ENCODE peak calls at places on chromosomes 11 and 22, in five cellular contexts. Y is spleen, G is heart left ventricle, A is tibial artery, H is neuronal stem cell. V is an unnamed sample. For H3K4me1, the result is how much of the 10 kb centered on the place peaks cover.

GRCh38 chr22:44913198-44913983 is 96.4 kb downstream of the PHF21B start:
- DNase-seq in Y (peak), G (no peak), A (no peak), H (no peak), V (peak)

GRCh38 chr11:115226556-115226955 is 277.7 kb downstream of the CADM1 start:
- DNase-seq in Y (no peak), G (no peak), A (no peak), H (peak), V (no peak)

GRCh38 chr22:23649071-23649501 is 17.0 kb upstream of the DRICH1 start:
- DNase-seq in Y (peak), G (no peak), A (no peak), H (no peak), V (no peak)

GRCh38 chr11:8768625-8769333 is 86.2 kb downstream of the RPL27A start:
- DNase-seq in Y (no peak), G (peak), A (peak), H (no peak), V (no peak)

GRCh38 chr11:1656670-1657069 is 27.1 kb downstream of the KRTAP5-5 start:
- DNase-seq in Y (peak), G (no peak), A (no peak), H (no peak), V (peak)

GRCh38 chr22:22704156-22704946 is 59.9 kb downstream of the GGTLC2 start:
- DNase-seq in Y (no peak), G (no peak), A (no peak), H (no peak), V (no peak)

GRCh38 chr22:30873086-30873650 is 95.4 kb downstream of the MORC2 start:
- DNase-seq in Y (peak), G (no peak), A (no peak), H (no peak), V (no peak)

GRCh38 chr11:120564573-120565301 is 53.2 kb downstream of the GRIK4 start:
- DNase-seq in Y (peak), G (peak), A (no peak), H (peak), V (peak)

GRCh38 chr22:41910050-41910598 is 4.8 kb downstream of the SHISA8 start:
- DNase-seq in Y (no peak), G (no peak), A (no peak), H (no peak), V (no peak)

GRCh38 chr11:17473071-17473744 is 3.4 kb downstream of the ABCC8 start:
- DNase-seq in Y (no peak), G (no peak), A (no peak), H (no peak), V (no peak)

GRCh38 chr11:15747671-15748070 is 608.7 kb downstream of the SOX6 start:
- DNase-seq in Y (no peak), G (no peak), A (no peak), H (no peak), V (no peak)

GRCh38 chr11:73236879-73237278 is 18.8 kb downstream of the P2RY2 start:
- DNase-seq in Y (peak), G (peak), A (no peak), H (peak), V (peak)

GRCh38 chr22:48257690-48258065 is 1495.2 kb downstream of the TBC1D22A start:
- DNase-seq in Y (no peak), G (no peak), A (no peak), H (no peak), V (no peak)

GRCh38 chr11:94750319-94751215 is 17.6 kb upstream of the AMOTL1 start:
- DNase-seq in Y (no peak), G (peak), A (no peak), H (no peak), V (no peak)

GRCh38 chr11:67646535-67647336 is 3.8 kb downstream of the ACY3 start:
- DNase-seq in Y (peak), G (no peak), A (no peak), H (no peak), V (peak)

GRCh38 chr11:73242291-73243092 is 24.4 kb downstream of the P2RY2 start:
- DNase-seq in Y (peak), G (peak), A (peak), H (peak), V (peak)

GRCh38 chr11:92276773-92277172 is 52.2 kb downstream of the FAT3 start:
- DNase-seq in Y (no peak), G (no peak), A (no peak), H (no peak), V (no peak)

GRCh38 chr22:48802576-48802975 is 1025.1 kb downstream of the BRD1 start:
- DNase-seq in Y (peak), G (no peak), A (no peak), H (no peak), V (no peak)

GRCh38 chr22:47914481-47915097 is 1152.1 kb downstream of the TBC1D22A start:
- DNase-seq in Y (no peak), G (no peak), A (no peak), H (no peak), V (no peak)

GRCh38 chr22:47161631-47162030 is 399.2 kb downstream of the TBC1D22A start:
- DNase-seq in Y (peak), G (no peak), A (no peak), H (no peak), V (peak)

GRCh38 chr22:32265882-32266767 is 11.0 kb upstream of the SLC5A4 start:
- DNase-seq in Y (peak), G (peak), A (peak), H (peak), V (no peak)

GRCh38 chr11:3166268-3167142 is 1.4 kb upstream of the OSBPL5 start:
- DNase-seq in Y (peak), G (no peak), A (no peak), H (no peak), V (peak)

GRCh38 chr11:66154109-66154508 is 84.0 kb downstream of the PACS1 start:
- DNase-seq in Y (no peak), G (no peak), A (no peak), H (no peak), V (no peak)

GRCh38 chr11:76599041-76600013 is 71.2 kb downstream of the LRRC32 start:
- DNase-seq in Y (no peak), G (no peak), A (no peak), H (no peak), V (no peak)

DNA sequence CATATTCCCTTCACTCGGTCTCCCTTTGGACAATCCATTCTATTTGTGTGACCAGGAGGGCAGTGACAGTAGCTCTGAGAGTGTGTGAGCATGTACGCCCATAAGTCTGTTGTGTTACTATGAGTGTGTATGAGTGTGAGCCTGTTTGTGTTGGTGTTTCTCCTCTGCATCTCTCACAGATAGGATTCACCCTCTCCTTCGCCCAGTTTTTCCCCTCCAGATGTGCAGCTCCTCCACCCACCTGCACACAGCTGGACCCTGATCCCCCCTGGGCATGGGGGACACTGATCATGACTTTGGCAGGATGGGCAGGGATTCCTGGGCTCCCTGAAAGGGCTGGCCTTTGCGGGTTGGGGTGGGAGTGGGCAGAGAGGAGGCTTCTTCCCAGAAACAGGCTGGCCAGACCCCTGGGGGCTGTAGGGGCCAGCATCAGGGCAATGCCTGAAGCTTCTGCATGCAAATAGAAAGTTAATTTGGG is 14.5 kb downstream of the PHLDB1 start:
- DNase-seq in Y (peak), G (no peak), A (no peak), H (no peak), V (peak)
- H3K4me3 ChIP-seq in Y (peak), G (peak), A (peak), H (peak), V (peak)

DNA sequence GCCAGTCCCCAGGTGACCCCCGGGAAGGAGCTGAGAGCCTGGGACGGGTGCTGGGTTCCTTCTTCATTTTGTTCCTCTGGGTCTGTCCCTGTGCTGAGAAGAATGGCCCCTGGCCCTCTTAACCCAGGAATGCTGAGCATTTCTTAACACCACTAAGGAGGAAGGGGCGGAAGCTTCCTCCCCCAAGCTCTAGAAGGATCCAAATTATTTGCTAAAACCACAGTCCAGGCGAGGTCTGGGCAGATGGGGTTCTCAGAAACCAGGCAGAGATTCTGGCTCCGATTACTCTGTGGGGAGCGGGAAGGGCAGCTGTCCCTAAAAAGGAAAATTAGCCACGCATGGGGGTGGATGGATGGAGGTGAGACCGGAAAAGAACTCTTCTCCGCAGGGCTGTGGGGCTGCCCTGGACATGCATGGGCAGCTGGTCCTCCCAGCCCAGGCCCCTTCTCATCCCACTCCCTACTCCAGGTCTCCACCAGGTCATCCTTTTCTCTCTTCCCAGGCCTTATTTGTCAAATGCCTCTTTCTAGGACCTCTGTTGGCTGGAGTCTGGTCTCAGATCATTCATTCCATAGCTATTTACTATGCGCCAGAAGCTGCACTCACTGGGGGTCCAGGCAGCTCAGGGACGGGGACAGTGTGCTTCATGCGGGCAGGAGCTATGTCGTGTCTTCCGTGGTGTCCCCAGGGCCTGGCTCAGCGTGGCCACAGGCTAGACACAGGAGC is 45.0 kb upstream of the MYH9 start:
- DNase-seq in Y (no peak), G (no peak), A (no peak), H (no peak), V (no peak)
- H3K4me1 ChIP-seq in Y (under half), G (under half), A (under half), H (under half), V (under half)

GRCh38 chr11:90614318-90614717 is 391.5 kb upstream of the CHORDC1 start:
- DNase-seq in Y (no peak), G (no peak), A (no peak), H (no peak), V (no peak)
- H3K4me3 ChIP-seq in Y (no peak), G (no peak), A (no peak), H (no peak), V (no peak)

GRCh38 chr22:39301108-39301507 is 18.3 kb downstream of the RPL3 start:
- DNase-seq in Y (no peak), G (no peak), A (no peak), H (no peak), V (no peak)
- H3K4me1 ChIP-seq in Y (under half), G (under half), A (under half), H (under half), V (under half)

GRCh38 chr11:128830290-128830813 is 36.7 kb downstream of the KCNJ1 start:
- DNase-seq in Y (no peak), G (no peak), A (no peak), H (no peak), V (no peak)

GRCh38 chr11:128830836-128831780 is 36.0 kb downstream of the KCNJ1 start:
- DNase-seq in Y (peak), G (peak), A (peak), H (peak), V (peak)

GRCh38 chr11:128825050-128825806 is 41.9 kb downstream of the KCNJ1 start:
- DNase-seq in Y (peak), G (no peak), A (no peak), H (no peak), V (peak)

GRCh38 chr11:128827494-128827893 is 39.6 kb downstream of the KCNJ1 start:
- DNase-seq in Y (no peak), G (no peak), A (no peak), H (no peak), V (no peak)

GRCh38 chr11:128828350-128828749 is 38.7 kb downstream of the KCNJ1 start:
- DNase-seq in Y (no peak), G (no peak), A (no peak), H (no peak), V (no peak)
- H3K4me3 ChIP-seq in Y (no peak), G (no peak), A (no peak), H (no peak), V (no peak)

DNA sequence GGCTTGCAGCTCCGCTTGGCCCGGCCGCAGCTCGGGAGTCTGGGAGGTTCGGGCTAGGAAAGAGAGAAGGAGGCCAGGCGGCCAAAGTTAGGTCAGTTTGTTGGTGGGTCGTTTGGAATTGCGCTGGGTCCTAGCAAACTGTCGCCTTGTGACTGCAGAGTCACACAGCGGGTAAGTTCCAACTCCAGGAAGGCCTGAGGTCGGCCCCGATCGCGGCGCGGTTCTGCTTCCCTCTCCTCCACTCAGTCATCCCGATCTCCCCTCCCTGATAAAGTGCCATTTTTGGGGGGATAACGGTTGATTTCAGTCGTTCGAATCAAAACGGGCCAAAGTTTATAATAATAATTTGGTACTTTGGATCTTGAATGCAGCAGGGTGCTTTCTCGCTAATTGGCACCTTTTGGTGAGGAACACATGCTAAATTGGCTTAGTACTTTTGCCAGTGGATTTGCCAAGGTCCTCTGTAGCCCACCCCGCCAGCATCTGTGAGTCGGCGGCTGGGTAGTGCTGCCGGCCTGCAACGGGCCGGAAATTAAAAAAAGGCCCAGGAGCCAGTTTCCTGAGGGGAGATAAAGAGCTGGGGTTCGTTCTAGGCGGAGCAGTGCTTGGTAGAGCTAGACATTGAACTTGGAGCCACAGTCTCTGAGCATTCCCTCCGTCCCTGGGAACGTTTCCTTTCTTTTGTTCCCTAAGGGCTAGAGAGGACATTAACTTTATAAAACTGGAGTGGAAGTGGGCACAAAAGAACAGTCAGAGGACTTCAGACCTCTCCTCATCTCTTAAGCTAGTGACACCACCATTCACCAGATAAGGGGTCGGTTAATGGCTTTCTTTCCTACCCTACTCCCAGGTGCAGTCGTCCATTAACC is 927 bp downstream of the UBE2L3 start:
- DNase-seq in Y (peak), G (no peak), A (peak), H (no peak), V (no peak)
- H3K4me1 ChIP-seq in Y (under half), G (under half), A (under half), H (under half), V (under half)

GRCh38 chr22:38881997-38882396 is 10.0 kb upstream of the CBX6 start:
- DNase-seq in Y (no peak), G (no peak), A (peak), H (no peak), V (no peak)
- H3K4me3 ChIP-seq in Y (no peak), G (no peak), A (no peak), H (no peak), V (no peak)

V was measured in kidney.